ENCODE peak calls at places on chromosomes 1 and 21, in ten cellular contexts. J is fibroblast of lung; R is Calu3; Z is upper lobe of right lung; S is breast epithelium; N is NCI-H1092; P is stimulated activated CD4-positive, alpha-beta T cell treated with anti-CD3 and anti-CD28 coated beads, Interleukin-1b, Interleukin-23, amount 100 ng/mL, for 24 hours; D is mesendoderm; W is kidney glomerular epithelial cell; C is activated naive CD8-positive, alpha-beta T cell treated with anti-CD3 and anti-CD28 coated beads for 36 hours. A is an unnamed sample.

GRCh38 chr1:28123461-28123961 is 35.1 kb upstream of the EYA3 start:
- DNase-seq in W (peak), J (peak), N (no peak), D (no peak), C (no peak), S (no peak), R (no peak), Z (no peak), P (no peak), A (no peak)

GRCh38 chr1:204384636-204385354 is 25.1 kb upstream of the PLEKHA6 start:
- DNase-seq in N (no peak), R (no peak), S (no peak), J (peak), Z (no peak), P (no peak), W (peak), D (no peak), C (no peak), A (peak)

GRCh38 chr1:238063454-238063853 is 172.7 kb upstream of the ZP4 start:
- DNase-seq in S (no peak), P (no peak), C (no peak), W (peak), N (no peak), D (no peak), Z (no peak), J (peak), R (peak), A (no peak)

GRCh38 chr1:55718758-55719671 is 503.9 kb upstream of the USP24 start:
- DNase-seq in S (no peak), J (peak), N (no peak), P (no peak), D (peak), Z (peak), W (peak), R (no peak), C (no peak), A (peak)

GRCh38 chr1:202213361-202214088 is 19.9 kb downstream of the LGR6 start:
- DNase-seq in D (peak), J (no peak), W (no peak), C (no peak), S (no peak), R (peak), Z (no peak), N (no peak), P (no peak), A (no peak)

GRCh38 chr1:206935491-206936067 is 10.7 kb downstream of the PIGR start:
- DNase-seq in J (no peak), S (no peak), P (no peak), C (peak), D (peak), W (no peak), R (peak), Z (peak), N (no peak), A (no peak)

GRCh38 chr1:23591460-23592208 is 32.3 kb upstream of the ID3 start:
- DNase-seq in N (no peak), R (no peak), J (no peak), D (no peak), P (peak), Z (no peak), W (no peak), C (peak), S (no peak), A (no peak)

GRCh38 chr1:232127190-232127589 is 500.6 kb downstream of the DISC1 start:
- DNase-seq in P (no peak), D (peak), W (peak), S (no peak), Z (no peak), R (no peak), J (peak), N (no peak), C (no peak), A (no peak)

GRCh38 chr1:163361123-163361934 is 39.6 kb downstream of the NUF2 start:
- DNase-seq in Z (no peak), R (peak), J (peak), N (peak), C (no peak), S (no peak), P (no peak), W (peak), D (peak), A (no peak)

GRCh38 chr1:11558286-11558685 is 79.3 kb downstream of the DISP3 start:
- DNase-seq in S (no peak), C (no peak), R (no peak), D (peak), W (no peak), P (no peak), Z (peak), N (no peak), J (no peak), A (no peak)

GRCh38 chr1:149896589-149896988 is 2.8 kb upstream of the BOLA1 start:
- DNase-seq in W (no peak), D (no peak), Z (no peak), C (no peak), J (no peak), S (no peak), P (no peak), R (no peak), N (no peak), A (no peak)

GRCh38 chr1:153617677-153618076 is 1.6 kb upstream of the S100A14 start:
- DNase-seq in N (no peak), P (no peak), D (peak), C (no peak), Z (no peak), S (peak), W (no peak), R (peak), J (peak), A (no peak)

GRCh38 chr1:8040586-8040985 is 14.5 kb upstream of the ERRFI1 start:
- DNase-seq in S (peak), P (no peak), N (no peak), J (peak), C (no peak), Z (no peak), D (no peak), W (peak), R (peak), A (no peak)

GRCh38 chr1:54754045-54754444 is 10.3 kb downstream of the PARS2 start:
- DNase-seq in C (no peak), S (no peak), P (no peak), Z (no peak), R (no peak), D (no peak), J (no peak), N (no peak), W (no peak), A (no peak)

GRCh38 chr1:3780901-3781300 is 8.4 kb downstream of the SMIM1 start:
- DNase-seq in N (no peak), P (no peak), S (no peak), C (no peak), J (no peak), Z (no peak), R (no peak), W (no peak), D (no peak), A (no peak)

GRCh38 chr1:243718893-243719292 is 131.2 kb downstream of the AKT3 start:
- DNase-seq in R (no peak), D (peak), P (no peak), J (peak), S (no peak), C (no peak), Z (no peak), N (no peak), W (peak), A (no peak)

GRCh38 chr1:96464991-96465875 is 256.4 kb upstream of the PTBP2 start:
- DNase-seq in Z (no peak), J (peak), N (no peak), R (no peak), S (no peak), D (no peak), P (no peak), C (no peak), W (no peak), A (no peak)

GRCh38 chr1:185315364-185316108 is 1.5 kb downstream of the IVNS1ABP start:
- DNase-seq in J (no peak), R (no peak), Z (no peak), S (no peak), C (no peak), W (no peak), D (no peak), N (peak), P (no peak), A (no peak)

GRCh38 chr1:94883688-94884087 is 43.2 kb downstream of the CNN3 start:
- DNase-seq in N (peak), R (no peak), P (no peak), W (no peak), D (no peak), S (no peak), Z (no peak), J (peak), C (peak), A (no peak)

GRCh38 chr1:47901001-47901575 is 96.1 kb downstream of the TRABD2B start:
- DNase-seq in Z (no peak), P (no peak), J (no peak), D (peak), N (peak), C (no peak), S (no peak), W (no peak), R (no peak), A (no peak)

GRCh38 chr1:58927026-58927721 is 143.3 kb upstream of the JUN start:
- DNase-seq in Z (no peak), S (no peak), N (no peak), D (no peak), W (no peak), C (no peak), P (no peak), J (no peak), R (no peak), A (no peak)

GRCh38 chr1:201946224-201946908 is at the start of gene LMOD1:
- DNase-seq in S (peak), R (peak), Z (peak), C (no peak), J (peak), W (peak), D (peak), N (no peak), P (no peak), A (peak)

GRCh38 chr1:221419513-221420088 is 322.3 kb downstream of the DUSP10 start:
- DNase-seq in N (no peak), J (peak), R (peak), P (no peak), D (no peak), S (no peak), W (no peak), Z (no peak), C (no peak), A (no peak)

GRCh38 chr1:245444971-245445370 is 290.2 kb downstream of the KIF26B start:
- DNase-seq in N (no peak), D (no peak), Z (no peak), P (no peak), W (no peak), J (no peak), R (no peak), C (no peak), S (no peak), A (no peak)

GRCh38 chr21:37364722-37365121 is 1.9 kb upstream of the DYRK1A start:
- DNase-seq in C (no peak), P (no peak), Z (no peak), N (no peak), J (no peak), S (no peak), D (no peak), R (no peak), W (no peak), A (no peak)

GRCh38 chr1:27227765-27228164 is 6.7 kb upstream of the WDTC1 start:
- DNase-seq in S (no peak), Z (no peak), R (no peak), D (no peak), P (no peak), W (no peak), N (no peak), C (no peak), J (no peak), A (no peak)

GRCh38 chr1:98940680-98941079 is 64.0 kb downstream of the PLPPR5 start:
- DNase-seq in D (peak), S (no peak), R (no peak), Z (no peak), W (peak), P (no peak), J (peak), N (no peak), C (no peak), A (no peak)

A was measured in vagina.